ENCODE peak calls at places on chromosomes 5 and 9, in ten cellular contexts. Y is tibial artery, J is uterus, V is ovary, E is astrocyte, R is body of pancreas, D is hepatocyte, W is adrenal gland, T is OCI-LY7, Q is endothelial cell of umbilical vein. H is an unnamed sample.

GRCh38 chr5:177473461-177473991 is at the start of gene DBN1:
- DNase-seq in Y (peak; percentile 80), J (no peak), V (peak; percentile 68), E (no peak), R (peak; percentile 34), D (peak; percentile 89), W (no peak), T (peak; percentile 40), Q (peak; percentile 30), H (peak; percentile 75)

GRCh38 chr9:37984278-37984671 is 80.3 kb upstream of the SLC25A51 start:
- DNase-seq in Y (no peak), J (no peak), V (no peak), E (no peak), R (no peak), D (no peak), W (no peak), T (no peak), Q (no peak), H (peak; percentile 32)

GRCh38 chr5:151065609-151066008 is 15.2 kb downstream of the TNIP1 start:
- DNase-seq in Y (no peak), J (no peak), V (no peak), E (no peak), R (no peak), D (no peak), W (no peak), T (no peak), Q (no peak), H (no peak)

GRCh38 chr5:103918668-103919367 is 356.2 kb upstream of the NUDT12 start:
- DNase-seq in Y (no peak), J (no peak), V (no peak), E (peak; percentile 85), R (no peak), D (no peak), W (no peak), T (no peak), Q (no peak), H (no peak)

GRCh38 chr9:120583958-120584369 is 4.0 kb upstream of the CDK5RAP2 start:
- DNase-seq in Y (no peak), J (no peak), V (no peak), E (peak; percentile 92), R (peak; percentile 79), D (peak; percentile 14), W (peak; percentile 91), T (peak; percentile 82), Q (peak; percentile 80), H (no peak)

GRCh38 chr9:81465468-81466002 is 223.8 kb downstream of the TLE1 start:
- DNase-seq in Y (no peak), J (no peak), V (no peak), E (no peak), R (no peak), D (no peak), W (no peak), T (no peak), Q (no peak), H (no peak)

GRCh38 chr5:178642351-178642909 is 15.6 kb upstream of the CLK4 start:
- DNase-seq in Y (no peak), J (no peak), V (no peak), E (peak; percentile 87), R (peak; percentile 23), D (peak; percentile 31), W (peak; percentile 19), T (no peak), Q (peak; percentile 54), H (no peak)

GRCh38 chr5:1245901-1246576 is 20.9 kb downstream of the SLC6A18 start:
- DNase-seq in Y (no peak), J (no peak), V (no peak), E (no peak), R (no peak), D (no peak), W (no peak), T (peak; percentile 29), Q (no peak), H (no peak)

GRCh38 chr9:129310666-129311350 is 132.7 kb upstream of the IER5L start:
- DNase-seq in Y (peak; percentile 46), J (no peak), V (no peak), E (no peak), R (no peak), D (no peak), W (no peak), T (no peak), Q (no peak), H (peak; percentile 10)

GRCh38 chr5:126007841-126008240 is 415.4 kb upstream of the GRAMD2B start:
- DNase-seq in Y (no peak), J (no peak), V (no peak), E (peak; percentile 69), R (no peak), D (no peak), W (no peak), T (no peak), Q (no peak), H (no peak)

DNA sequence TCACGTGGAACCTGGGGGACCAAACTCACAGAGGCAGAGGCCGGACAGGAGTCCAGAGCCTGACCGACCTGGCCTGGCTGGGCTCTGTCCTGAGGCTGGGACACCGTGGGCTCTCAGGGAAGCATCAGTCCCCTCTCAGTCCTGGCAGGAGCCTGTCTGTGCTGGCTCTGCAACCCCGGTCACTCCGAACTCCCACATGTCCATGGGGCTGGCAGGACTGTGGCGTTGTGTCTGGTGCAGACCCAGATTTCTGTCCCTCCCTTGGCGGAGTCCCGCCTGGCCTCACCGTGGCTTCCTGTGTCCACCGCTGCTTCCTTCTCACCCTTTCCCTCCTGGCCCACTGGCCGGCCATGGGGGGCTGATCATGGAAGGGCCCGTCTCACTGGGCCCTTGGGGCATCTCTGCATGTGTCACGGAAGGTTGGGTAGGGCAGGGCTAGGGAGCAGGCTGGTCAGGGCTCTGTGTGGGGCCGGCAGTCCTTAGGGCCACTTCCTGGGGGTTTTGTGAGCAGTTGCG is 68.8 kb downstream of the RXRA start:
- DNase-seq in Y (no peak), J (no peak), V (no peak), E (no peak), R (no peak), D (no peak), W (no peak), T (no peak), Q (no peak), H (no peak)
- H3K4me3 ChIP-seq in Y (no peak overlapping the region), J (no peak overlapping the region), V (no peak overlapping the region), E (no peak overlapping the region), R (no peak overlapping the region), D (no peak overlapping the region), W (no peak overlapping the region), T (no peak overlapping the region), Q (no peak overlapping the region), H (no peak overlapping the region)

GRCh38 chr9:130341839-130342713 is 76.5 kb downstream of the HMCN2 start:
- DNase-seq in Y (no peak), J (no peak), V (peak; percentile 9), E (no peak), R (no peak), D (no peak), W (no peak), T (no peak), Q (no peak), H (no peak)

GRCh38 chr9:130345009-130345992 is 79.7 kb downstream of the HMCN2 start:
- DNase-seq in Y (no peak), J (no peak), V (no peak), E (peak; percentile 21), R (no peak), D (no peak), W (no peak), T (no peak), Q (no peak), H (no peak)

GRCh38 chr9:130342714-130343085 is 77.1 kb downstream of the HMCN2 start:
- DNase-seq in Y (no peak), J (no peak), V (no peak), E (no peak), R (no peak), D (no peak), W (no peak), T (no peak), Q (no peak), H (no peak)

GRCh38 chr9:130344366-130344765 is 78.8 kb downstream of the HMCN2 start:
- DNase-seq in Y (no peak), J (no peak), V (no peak), E (no peak), R (no peak), D (no peak), W (no peak), T (no peak), Q (no peak), H (no peak)

DNA sequence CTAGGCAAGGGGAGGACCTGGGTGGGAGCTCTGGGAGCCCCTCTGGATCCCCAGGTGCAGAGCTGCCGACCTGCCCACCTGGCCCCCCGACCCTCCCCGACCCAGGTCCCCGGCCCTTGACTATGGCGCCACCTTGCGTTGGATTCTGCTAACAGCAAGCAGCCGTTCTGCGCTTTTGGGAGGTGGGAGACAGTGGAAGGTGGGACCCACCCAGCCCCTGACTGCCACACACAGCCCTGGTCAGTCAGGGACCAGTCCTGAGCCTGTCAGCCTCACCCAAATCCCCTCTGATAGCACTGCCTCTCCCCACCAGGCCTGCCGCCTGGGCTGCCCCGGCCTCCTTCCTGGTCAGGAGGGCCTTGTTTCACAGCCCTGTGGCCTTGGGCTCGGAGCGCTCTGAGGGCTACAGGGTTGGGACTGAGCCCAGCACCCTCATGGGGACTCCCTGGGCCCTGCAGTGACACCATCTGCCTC is 77.9 kb downstream of the HMCN2 start:
- DNase-seq in Y (peak; percentile 66), J (no peak), V (no peak), E (no peak), R (no peak), D (no peak), W (no peak), T (peak; percentile 25), Q (no peak), H (no peak)
- TF ChIP-seq CTCF in Y (peak; percentile 43), J (peak; percentile 80), V (no peak), E (peak; percentile 46), R (peak; percentile 11), D (peak; percentile 91), W (peak; percentile 54), T (peak; percentile 85), Q (peak; percentile 61), H (peak; percentile 63)

GRCh38 chr5:74543162-74543995 is 97.1 kb downstream of the ENC1 start:
- DNase-seq in Y (no peak), J (peak; percentile 41), V (no peak), E (peak; percentile 94), R (peak; percentile 78), D (peak; percentile 67), W (peak; percentile 16), T (no peak), Q (peak; percentile 77), H (no peak)
- H3K27ac ChIP-seq in Y (peak overlapping the region; percentile 18), J (peak overlapping the region; percentile 50), V (no peak overlapping the region), E (peak overlapping the region; percentile 92), R (no peak overlapping the region), D (peak overlapping the region; percentile 85), W (no peak overlapping the region), T (no peak overlapping the region), Q (peak overlapping the region; percentile 80), H (no peak overlapping the region)

GRCh38 chr9:122228906-122229837 is at the start of gene LHX6:
- DNase-seq in Y (no peak), J (no peak), V (no peak), E (peak; percentile 22), R (no peak), D (no peak), W (peak; percentile 45), T (no peak), Q (peak; percentile 43), H (no peak)
- H3K4me3 ChIP-seq in Y (peak within 1 kb of the TSS; percentile 34), J (peak within 1 kb of the TSS; percentile 38), V (peak within 1 kb of the TSS; percentile 31), E (peak within 1 kb of the TSS; percentile 33), R (no peak within 1 kb of the TSS), D (peak within 1 kb of the TSS; percentile 42), W (no peak within 1 kb of the TSS), T (no peak within 1 kb of the TSS), Q (peak within 1 kb of the TSS; percentile 55), H (peak within 1 kb of the TSS; percentile 45)

H was measured in upper lobe of right lung.